ENCODE peak calls at places on chromosome 17, in six cellular contexts. C is HAP-1, E is GM19239, R is left ventricle myocardium superior, W is epithelial cell of esophagus, L is GOT3. B is an unnamed sample.

GRCh38 chr17:27376637-27377547 is 79.4 kb upstream of the KSR1 start:
- DNase-seq in L (no peak), W (peak), C (no peak), R (no peak), E (no peak), B (peak)

GRCh38 chr17:38465420-38466345 is 37.4 kb downstream of the ARHGAP23 start:
- DNase-seq in R (peak), W (peak), E (no peak), C (no peak), L (no peak), B (peak)

GRCh38 chr17:36944488-36945040 is 4.2 kb upstream of the AATF start:
- DNase-seq in R (no peak), C (no peak), W (no peak), L (no peak), E (no peak), B (no peak)

GRCh38 chr17:68709995-68710780 is 109.0 kb upstream of the FAM20A start:
- DNase-seq in E (no peak), L (no peak), R (no peak), W (no peak), C (no peak), B (no peak)

GRCh38 chr17:78526231-78527025 is 50.8 kb downstream of the DNAH17 start:
- DNase-seq in R (no peak), E (no peak), C (no peak), W (no peak), L (no peak), B (no peak)

GRCh38 chr17:68509151-68510057 is 2.8 kb upstream of the PRKAR1A start:
- DNase-seq in E (no peak), R (peak), L (no peak), C (no peak), W (peak), B (no peak)

GRCh38 chr17:28888832-28889231 is 8.7 kb downstream of the FLOT2 start:
- DNase-seq in L (no peak), C (no peak), R (no peak), W (no peak), E (no peak), B (no peak)

GRCh38 chr17:82252511-82253178 is 20.9 kb downstream of the CSNK1D start:
- DNase-seq in E (no peak), C (no peak), L (no peak), W (no peak), R (no peak), B (no peak)

GRCh38 chr17:21021208-21021803 is 21.5 kb downstream of the USP22 start:
- DNase-seq in W (no peak), R (no peak), L (no peak), E (no peak), C (no peak), B (no peak)

GRCh38 chr17:78960945-78961344 is 18.8 kb downstream of the LGALS3BP start:
- DNase-seq in L (no peak), C (no peak), E (no peak), R (peak), W (no peak), B (no peak)

GRCh38 chr17:79019631-79020584 is 4.1 kb upstream of the C1QTNF1 start:
- DNase-seq in E (no peak), L (no peak), W (peak), C (peak), R (peak), B (peak)